ENCODE peak calls at places on chromosome 14, in seven cellular contexts. One of them, this sample, is unnamed. For H3K27me3, the result is how much of the 10 kb centered on the place peaks cover.

GRCh38 chr14:56098021-56098420 is 20.2 kb upstream of the PELI2 start:
- DNase-seq in HepG2: no peak
- DNase-seq in suprapubic skin: no peak
- DNase-seq in DND-41: no peak
- DNase-seq in ovary: no peak
- DNase-seq in brain microvascular endothelial cell: no peak
- DNase-seq in hepatocyte: no peak
- DNase-seq in this sample: no peak

GRCh38 chr14:91996951-91997371 is 42.9 kb downstream of the TRIP11 start:
- DNase-seq in HepG2: peak
- DNase-seq in suprapubic skin: no peak
- DNase-seq in DND-41: no peak
- DNase-seq in ovary: no peak
- DNase-seq in brain microvascular endothelial cell: peak
- DNase-seq in hepatocyte: peak
- DNase-seq in this sample: no peak

GRCh38 chr14:52348796-52349195 is 34.7 kb downstream of the PTGER2 start:
- DNase-seq in HepG2: no peak
- DNase-seq in suprapubic skin: no peak
- DNase-seq in DND-41: no peak
- DNase-seq in ovary: no peak
- DNase-seq in brain microvascular endothelial cell: peak
- DNase-seq in hepatocyte: no peak
- DNase-seq in this sample: no peak

GRCh38 chr14:86646688-86647687 is 1117.0 kb downstream of the FLRT2 start:
- DNase-seq in HepG2: peak
- DNase-seq in suprapubic skin: no peak
- DNase-seq in DND-41: peak
- DNase-seq in ovary: no peak
- DNase-seq in brain microvascular endothelial cell: no peak
- DNase-seq in hepatocyte: no peak
- DNase-seq in this sample: no peak

GRCh38 chr14:59244581-59244980 is 56.1 kb downstream of the DAAM1 start:
- DNase-seq in HepG2: no peak
- DNase-seq in suprapubic skin: no peak
- DNase-seq in DND-41: no peak
- DNase-seq in ovary: no peak
- DNase-seq in brain microvascular endothelial cell: no peak
- DNase-seq in hepatocyte: peak
- DNase-seq in this sample: no peak

GRCh38 chr14:50920482-50921225 is 23.6 kb downstream of the PYGL start:
- DNase-seq in HepG2: peak
- DNase-seq in suprapubic skin: no peak
- DNase-seq in DND-41: no peak
- DNase-seq in ovary: no peak
- DNase-seq in brain microvascular endothelial cell: peak
- DNase-seq in hepatocyte: no peak
- DNase-seq in this sample: no peak

GRCh38 chr14:95467232-95467631 is 49.2 kb downstream of the SYNE3 start:
- DNase-seq in HepG2: no peak
- DNase-seq in suprapubic skin: no peak
- DNase-seq in DND-41: no peak
- DNase-seq in ovary: no peak
- DNase-seq in brain microvascular endothelial cell: no peak
- DNase-seq in hepatocyte: no peak
- DNase-seq in this sample: no peak

GRCh38 chr14:39055786-39056474 is 47.1 kb downstream of the SEC23A start:
- DNase-seq in HepG2: no peak
- DNase-seq in suprapubic skin: no peak
- DNase-seq in DND-41: peak
- DNase-seq in ovary: no peak
- DNase-seq in brain microvascular endothelial cell: no peak
- DNase-seq in hepatocyte: no peak
- DNase-seq in this sample: no peak

GRCh38 chr14:66965831-66966230 is 223.4 kb upstream of the GARIN2 start:
- DNase-seq in HepG2: no peak
- DNase-seq in suprapubic skin: no peak
- DNase-seq in DND-41: no peak
- DNase-seq in ovary: no peak
- DNase-seq in brain microvascular endothelial cell: no peak
- DNase-seq in hepatocyte: no peak
- DNase-seq in this sample: no peak

GRCh38 chr14:77044776-77045569 is 16.5 kb upstream of the IRF2BPL start:
- DNase-seq in HepG2: peak
- DNase-seq in suprapubic skin: no peak
- DNase-seq in DND-41: no peak
- DNase-seq in ovary: peak
- DNase-seq in brain microvascular endothelial cell: no peak
- DNase-seq in hepatocyte: peak
- DNase-seq in this sample: no peak

GRCh38 chr14:85416771-85417170 is 113.2 kb upstream of the FLRT2 start:
- DNase-seq in HepG2: no peak
- DNase-seq in suprapubic skin: no peak
- DNase-seq in DND-41: no peak
- DNase-seq in ovary: no peak
- DNase-seq in brain microvascular endothelial cell: peak
- DNase-seq in hepatocyte: peak
- DNase-seq in this sample: no peak

GRCh38 chr14:60242420-60242819 is 6.6 kb upstream of the PPM1A start:
- DNase-seq in HepG2: no peak
- DNase-seq in suprapubic skin: no peak
- DNase-seq in DND-41: no peak
- DNase-seq in ovary: no peak
- DNase-seq in brain microvascular endothelial cell: no peak
- DNase-seq in hepatocyte: no peak
- DNase-seq in this sample: no peak

GRCh38 chr14:65304963-65305362 is 107.6 kb upstream of the FUT8 start:
- DNase-seq in HepG2: no peak
- DNase-seq in suprapubic skin: no peak
- DNase-seq in DND-41: no peak
- DNase-seq in ovary: no peak
- DNase-seq in brain microvascular endothelial cell: no peak
- DNase-seq in hepatocyte: no peak
- DNase-seq in this sample: no peak

GRCh38 chr14:60649815-60650381 is 621 bp upstream of the SIX1 start:
- DNase-seq in HepG2: no peak
- DNase-seq in suprapubic skin: no peak
- DNase-seq in DND-41: no peak
- DNase-seq in ovary: no peak
- DNase-seq in brain microvascular endothelial cell: no peak
- DNase-seq in hepatocyte: peak
- DNase-seq in this sample: no peak

GRCh38 chr14:90782892-90783291 is 33.3 kb downstream of the TTC7B start:
- DNase-seq in HepG2: no peak
- DNase-seq in suprapubic skin: peak
- DNase-seq in DND-41: no peak
- DNase-seq in ovary: no peak
- DNase-seq in brain microvascular endothelial cell: no peak
- DNase-seq in hepatocyte: no peak
- DNase-seq in this sample: no peak

GRCh38 chr14:42110167-42110566 is 503.5 kb downstream of the LRFN5 start:
- DNase-seq in HepG2: peak
- DNase-seq in suprapubic skin: no peak
- DNase-seq in DND-41: no peak
- DNase-seq in ovary: no peak
- DNase-seq in brain microvascular endothelial cell: peak
- DNase-seq in hepatocyte: no peak
- DNase-seq in this sample: no peak

GRCh38 chr14:77240336-77240915 is 30.6 kb downstream of the NGB start:
- DNase-seq in HepG2: no peak
- DNase-seq in suprapubic skin: no peak
- DNase-seq in DND-41: no peak
- DNase-seq in ovary: no peak
- DNase-seq in brain microvascular endothelial cell: no peak
- DNase-seq in hepatocyte: no peak
- DNase-seq in this sample: no peak

DNA sequence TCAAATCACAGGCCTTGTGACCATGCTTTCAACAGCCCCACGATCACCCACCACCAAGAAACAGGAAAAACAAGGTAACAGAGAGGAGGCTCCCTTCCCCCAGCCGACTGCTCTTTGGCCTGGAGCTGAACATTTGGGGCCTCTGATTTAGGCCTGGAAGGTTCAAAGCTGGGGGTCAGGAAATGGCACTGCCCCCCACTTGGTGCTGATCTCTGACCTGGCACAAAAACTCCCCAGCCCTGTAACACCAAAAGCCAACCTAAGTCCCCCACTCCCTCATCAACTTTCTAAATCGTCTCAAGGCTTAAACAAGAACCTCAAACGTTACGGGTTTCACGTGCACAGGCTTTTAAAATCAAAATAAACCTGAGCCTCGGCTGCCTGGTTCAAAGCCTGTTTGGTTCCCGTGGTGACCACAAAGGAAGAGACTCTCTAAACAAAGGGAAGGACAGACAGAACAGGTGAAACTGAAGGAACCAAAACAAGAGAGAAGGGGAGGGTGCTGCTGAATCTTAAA is 8.9 kb downstream of the ACTN1 start:
- DNase-seq in HepG2: no peak
- DNase-seq in suprapubic skin: no peak
- DNase-seq in DND-41: peak
- DNase-seq in ovary: no peak
- DNase-seq in brain microvascular endothelial cell: no peak
- DNase-seq in hepatocyte: no peak
- DNase-seq in this sample: peak
- H3K27ac ChIP-seq in HepG2: peak
- H3K27ac ChIP-seq in suprapubic skin: peak
- H3K27ac ChIP-seq in DND-41: peak
- H3K27ac ChIP-seq in ovary: peak
- H3K27ac ChIP-seq in brain microvascular endothelial cell: peak
- H3K27ac ChIP-seq in hepatocyte: peak
- H3K27ac ChIP-seq in this sample: peak

GRCh38 chr14:53668861-53669260 is 287.8 kb downstream of the BMP4 start:
- DNase-seq in HepG2: no peak
- DNase-seq in suprapubic skin: no peak
- DNase-seq in DND-41: no peak
- DNase-seq in ovary: no peak
- DNase-seq in brain microvascular endothelial cell: no peak
- DNase-seq in hepatocyte: no peak
- DNase-seq in this sample: no peak

DNA sequence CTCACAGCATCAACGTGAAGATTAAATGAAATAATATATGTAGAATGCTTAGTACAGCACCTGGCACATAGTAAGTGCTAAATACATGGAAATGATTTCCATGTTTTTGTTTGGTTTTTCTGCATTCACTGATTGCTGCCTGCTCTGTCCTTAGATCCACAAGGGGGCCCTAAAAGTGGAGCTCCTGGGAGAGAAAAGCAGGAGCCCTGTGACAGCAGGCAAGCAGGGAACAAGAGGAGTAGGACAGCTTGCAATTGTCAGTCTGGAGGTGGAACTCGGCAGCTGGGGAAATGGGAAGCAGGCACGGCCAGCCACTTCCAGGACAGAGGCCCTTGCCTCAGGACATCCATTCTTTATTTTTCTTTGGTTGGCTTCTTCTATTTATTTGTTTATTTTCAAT is 292.9 kb downstream of the BMP4 start:
- DNase-seq in HepG2: peak
- DNase-seq in suprapubic skin: no peak
- DNase-seq in DND-41: no peak
- DNase-seq in ovary: no peak
- DNase-seq in brain microvascular endothelial cell: peak
- DNase-seq in hepatocyte: peak
- DNase-seq in this sample: no peak
- TF ChIP-seq CTCF in HepG2: peak
- TF ChIP-seq CTCF in suprapubic skin: no peak
- TF ChIP-seq CTCF in DND-41: peak
- TF ChIP-seq CTCF in ovary: no peak
- TF ChIP-seq CTCF in brain microvascular endothelial cell: peak
- TF ChIP-seq CTCF in hepatocyte: peak
- TF ChIP-seq CTCF in this sample: no peak

DNA sequence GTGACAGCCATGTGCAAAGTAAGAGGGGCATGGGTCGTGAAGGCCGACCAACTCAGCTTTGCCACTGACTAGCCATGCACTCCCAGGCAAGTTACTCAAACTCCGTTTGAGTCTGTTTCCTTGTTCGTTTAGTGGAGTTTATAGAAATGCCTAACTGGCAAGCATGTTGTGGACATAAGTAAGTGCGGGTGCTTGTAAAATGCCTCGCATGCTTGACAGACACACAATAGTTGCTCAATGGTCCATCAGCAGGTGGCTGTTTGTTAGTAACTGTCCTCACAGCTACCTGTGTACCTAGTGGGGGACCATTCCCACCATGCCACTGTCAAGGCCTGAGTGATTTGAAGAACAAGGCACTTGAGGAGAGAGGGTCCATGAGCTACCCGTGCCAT is 338.3 kb downstream of the DPF3 start:
- DNase-seq in HepG2: no peak
- DNase-seq in suprapubic skin: no peak
- DNase-seq in DND-41: no peak
- DNase-seq in ovary: no peak
- DNase-seq in brain microvascular endothelial cell: no peak
- DNase-seq in hepatocyte: no peak
- DNase-seq in this sample: no peak
- H3K27me3 ChIP-seq in HepG2: half or more
- H3K27me3 ChIP-seq in suprapubic skin: under half
- H3K27me3 ChIP-seq in DND-41: half or more
- H3K27me3 ChIP-seq in ovary: under half
- H3K27me3 ChIP-seq in brain microvascular endothelial cell: under half
- H3K27me3 ChIP-seq in hepatocyte: under half
- H3K27me3 ChIP-seq in this sample: under half

GRCh38 chr14:93939304-93940229 is 12.4 kb downstream of the FAM181A start:
- DNase-seq in HepG2: no peak
- DNase-seq in suprapubic skin: no peak
- DNase-seq in DND-41: no peak
- DNase-seq in ovary: peak
- DNase-seq in brain microvascular endothelial cell: peak
- DNase-seq in hepatocyte: peak
- DNase-seq in this sample: peak

GRCh38 chr14:93941293-93941910 is 14.3 kb downstream of the FAM181A start:
- DNase-seq in HepG2: no peak
- DNase-seq in suprapubic skin: no peak
- DNase-seq in DND-41: no peak
- DNase-seq in ovary: no peak
- DNase-seq in brain microvascular endothelial cell: peak
- DNase-seq in hepatocyte: no peak
- DNase-seq in this sample: no peak

GRCh38 chr14:93938766-93939303 is 11.7 kb downstream of the FAM181A start:
- DNase-seq in HepG2: no peak
- DNase-seq in suprapubic skin: no peak
- DNase-seq in DND-41: no peak
- DNase-seq in ovary: no peak
- DNase-seq in brain microvascular endothelial cell: no peak
- DNase-seq in hepatocyte: no peak
- DNase-seq in this sample: no peak

GRCh38 chr14:93943052-93943451 is 15.9 kb downstream of the FAM181A start:
- DNase-seq in HepG2: no peak
- DNase-seq in suprapubic skin: no peak
- DNase-seq in DND-41: no peak
- DNase-seq in ovary: no peak
- DNase-seq in brain microvascular endothelial cell: peak
- DNase-seq in hepatocyte: no peak
- DNase-seq in this sample: no peak

DNA sequence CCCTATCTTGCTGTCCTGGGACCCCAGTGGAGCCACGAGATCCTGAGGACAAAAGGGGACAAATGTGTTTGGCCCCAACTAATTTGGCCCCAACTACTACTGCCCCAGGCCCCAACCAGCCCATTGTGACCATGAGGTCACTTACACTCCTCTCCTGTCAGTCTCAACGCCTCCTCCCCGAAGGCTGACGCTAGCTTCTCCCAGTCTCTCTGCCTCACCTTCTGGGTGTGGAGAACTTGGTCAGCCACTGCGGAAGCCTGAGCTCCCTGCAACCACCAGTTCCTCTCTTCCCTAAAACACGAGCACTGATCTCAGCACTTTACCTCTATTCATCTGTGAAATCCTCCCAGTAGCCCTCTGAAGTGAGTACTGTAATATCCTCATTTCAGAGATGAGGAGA is 13.3 kb downstream of the FAM181A start:
- DNase-seq in HepG2: no peak
- DNase-seq in suprapubic skin: no peak
- DNase-seq in DND-41: no peak
- DNase-seq in ovary: no peak
- DNase-seq in brain microvascular endothelial cell: no peak
- DNase-seq in hepatocyte: no peak
- DNase-seq in this sample: no peak
- H3K27ac ChIP-seq in HepG2: no peak
- H3K27ac ChIP-seq in suprapubic skin: no peak
- H3K27ac ChIP-seq in DND-41: no peak
- H3K27ac ChIP-seq in ovary: no peak
- H3K27ac ChIP-seq in brain microvascular endothelial cell: no peak
- H3K27ac ChIP-seq in hepatocyte: no peak
- H3K27ac ChIP-seq in this sample: no peak